ENCODE peak calls at places on chromosomes 4 and X, in seven cellular contexts. One of them, this sample, is unnamed. For H3K9me3, the result is how much of the 10 kb centered on the place peaks cover.

GRCh38 chrX:154040307-154040756 is 20.6 kb upstream of the IRAK1 start:
- DNase-seq in ovary: no peak
- DNase-seq in right lobe of liver: no peak
- DNase-seq in upper lobe of left lung: no peak
- DNase-seq in uterus: no peak
- DNase-seq in IMR-90: peak
- DNase-seq in heart left ventricle: no peak
- DNase-seq in this sample: no peak

GRCh38 chr4:1400191-1400805 is 5.9 kb downstream of the NKX1-1 start:
- DNase-seq in ovary: peak
- DNase-seq in right lobe of liver: peak
- DNase-seq in upper lobe of left lung: no peak
- DNase-seq in uterus: no peak
- DNase-seq in IMR-90: no peak
- DNase-seq in heart left ventricle: peak
- DNase-seq in this sample: peak

GRCh38 chrX:153153516-153153915 is 25.6 kb upstream of the MAGEA1 start:
- DNase-seq in ovary: no peak
- DNase-seq in right lobe of liver: no peak
- DNase-seq in upper lobe of left lung: no peak
- DNase-seq in uterus: no peak
- DNase-seq in IMR-90: no peak
- DNase-seq in heart left ventricle: no peak
- DNase-seq in this sample: no peak

GRCh38 chr4:174120446-174121142 is 162.9 kb downstream of the FBXO8 start:
- DNase-seq in ovary: peak
- DNase-seq in right lobe of liver: no peak
- DNase-seq in upper lobe of left lung: no peak
- DNase-seq in uterus: peak
- DNase-seq in IMR-90: peak
- DNase-seq in heart left ventricle: peak
- DNase-seq in this sample: peak

GRCh38 chrX:153922932-153923857 is 2.9 kb downstream of the ARHGAP4 start:
- DNase-seq in ovary: peak
- DNase-seq in right lobe of liver: peak
- DNase-seq in upper lobe of left lung: peak
- DNase-seq in uterus: peak
- DNase-seq in IMR-90: peak
- DNase-seq in heart left ventricle: peak
- DNase-seq in this sample: peak

GRCh38 chrX:115344885-115345653 is 55.6 kb downstream of the LUZP4 start:
- DNase-seq in ovary: peak
- DNase-seq in right lobe of liver: peak
- DNase-seq in upper lobe of left lung: peak
- DNase-seq in uterus: peak
- DNase-seq in IMR-90: peak
- DNase-seq in heart left ventricle: peak
- DNase-seq in this sample: peak

GRCh38 chr4:144818136-144818535 is 172.2 kb downstream of the HHIP start:
- DNase-seq in ovary: no peak
- DNase-seq in right lobe of liver: no peak
- DNase-seq in upper lobe of left lung: no peak
- DNase-seq in uterus: no peak
- DNase-seq in IMR-90: no peak
- DNase-seq in heart left ventricle: no peak
- DNase-seq in this sample: no peak

GRCh38 chrX:131752493-131753198 is 208.8 kb downstream of the OR13H1 start:
- DNase-seq in ovary: peak
- DNase-seq in right lobe of liver: peak
- DNase-seq in upper lobe of left lung: peak
- DNase-seq in uterus: peak
- DNase-seq in IMR-90: peak
- DNase-seq in heart left ventricle: no peak
- DNase-seq in this sample: no peak

GRCh38 chr4:132316738-132317137 is 832.4 kb upstream of the PCDH10 start:
- DNase-seq in ovary: no peak
- DNase-seq in right lobe of liver: no peak
- DNase-seq in upper lobe of left lung: no peak
- DNase-seq in uterus: no peak
- DNase-seq in IMR-90: no peak
- DNase-seq in heart left ventricle: no peak
- DNase-seq in this sample: no peak

GRCh38 chrX:47610506-47610905 is 9.2 kb downstream of the SYN1 start:
- DNase-seq in ovary: no peak
- DNase-seq in right lobe of liver: no peak
- DNase-seq in upper lobe of left lung: no peak
- DNase-seq in uterus: no peak
- DNase-seq in IMR-90: no peak
- DNase-seq in heart left ventricle: no peak
- DNase-seq in this sample: no peak

GRCh38 chr4:143643399-143643798 is 57.1 kb downstream of the FREM3 start:
- DNase-seq in ovary: no peak
- DNase-seq in right lobe of liver: no peak
- DNase-seq in upper lobe of left lung: no peak
- DNase-seq in uterus: no peak
- DNase-seq in IMR-90: no peak
- DNase-seq in heart left ventricle: no peak
- DNase-seq in this sample: no peak

GRCh38 chr4:170007113-170007512 is 19.1 kb downstream of the MFAP3L start:
- DNase-seq in ovary: no peak
- DNase-seq in right lobe of liver: no peak
- DNase-seq in upper lobe of left lung: no peak
- DNase-seq in uterus: no peak
- DNase-seq in IMR-90: no peak
- DNase-seq in heart left ventricle: no peak
- DNase-seq in this sample: no peak

GRCh38 chr4:46254788-46255187 is 130.9 kb upstream of the GABRG1 start:
- DNase-seq in ovary: no peak
- DNase-seq in right lobe of liver: no peak
- DNase-seq in upper lobe of left lung: no peak
- DNase-seq in uterus: no peak
- DNase-seq in IMR-90: peak
- DNase-seq in heart left ventricle: no peak
- DNase-seq in this sample: no peak

GRCh38 chr4:16969696-16970135 is 71.3 kb upstream of the LDB2 start:
- DNase-seq in ovary: no peak
- DNase-seq in right lobe of liver: no peak
- DNase-seq in upper lobe of left lung: no peak
- DNase-seq in uterus: peak
- DNase-seq in IMR-90: peak
- DNase-seq in heart left ventricle: no peak
- DNase-seq in this sample: peak

GRCh38 chrX:7904557-7904956 is 22.7 kb downstream of the PNPLA4 start:
- DNase-seq in ovary: no peak
- DNase-seq in right lobe of liver: no peak
- DNase-seq in upper lobe of left lung: no peak
- DNase-seq in uterus: no peak
- DNase-seq in IMR-90: peak
- DNase-seq in heart left ventricle: no peak
- DNase-seq in this sample: no peak

GRCh38 chr4:38730830-38731646 is 51.8 kb downstream of the TLR10 start:
- DNase-seq in ovary: peak
- DNase-seq in right lobe of liver: peak
- DNase-seq in upper lobe of left lung: peak
- DNase-seq in uterus: peak
- DNase-seq in IMR-90: peak
- DNase-seq in heart left ventricle: peak
- DNase-seq in this sample: peak

GRCh38 chrX:31227250-31227649 is 155.4 kb upstream of the FTHL17 start:
- DNase-seq in ovary: no peak
- DNase-seq in right lobe of liver: no peak
- DNase-seq in upper lobe of left lung: no peak
- DNase-seq in uterus: no peak
- DNase-seq in IMR-90: peak
- DNase-seq in heart left ventricle: no peak
- DNase-seq in this sample: no peak

GRCh38 chr4:119221412-119221811 is 8.9 kb downstream of the USP53 start:
- DNase-seq in ovary: no peak
- DNase-seq in right lobe of liver: no peak
- DNase-seq in upper lobe of left lung: no peak
- DNase-seq in uterus: no peak
- DNase-seq in IMR-90: no peak
- DNase-seq in heart left ventricle: no peak
- DNase-seq in this sample: no peak

GRCh38 chr4:34148322-34148908 is 2095.9 kb downstream of the ARAP2 start:
- DNase-seq in ovary: no peak
- DNase-seq in right lobe of liver: no peak
- DNase-seq in upper lobe of left lung: no peak
- DNase-seq in uterus: no peak
- DNase-seq in IMR-90: no peak
- DNase-seq in heart left ventricle: no peak
- DNase-seq in this sample: no peak

GRCh38 chrX:109826954-109827708 is 94.1 kb upstream of the ACSL4 start:
- DNase-seq in ovary: no peak
- DNase-seq in right lobe of liver: no peak
- DNase-seq in upper lobe of left lung: no peak
- DNase-seq in uterus: no peak
- DNase-seq in IMR-90: peak
- DNase-seq in heart left ventricle: no peak
- DNase-seq in this sample: no peak

GRCh38 chrX:12974217-12974796 is 603 bp upstream of the TMSB4X start:
- DNase-seq in ovary: peak
- DNase-seq in right lobe of liver: peak
- DNase-seq in upper lobe of left lung: peak
- DNase-seq in uterus: peak
- DNase-seq in IMR-90: peak
- DNase-seq in heart left ventricle: peak
- DNase-seq in this sample: peak

GRCh38 chrX:40504801-40505605 is 75.8 kb upstream of the ATP6AP2 start:
- DNase-seq in ovary: no peak
- DNase-seq in right lobe of liver: no peak
- DNase-seq in upper lobe of left lung: no peak
- DNase-seq in uterus: no peak
- DNase-seq in IMR-90: peak
- DNase-seq in heart left ventricle: no peak
- DNase-seq in this sample: no peak

GRCh38 chr4:151862766-151863165 is 102.0 kb upstream of the GATB start:
- DNase-seq in ovary: no peak
- DNase-seq in right lobe of liver: no peak
- DNase-seq in upper lobe of left lung: no peak
- DNase-seq in uterus: no peak
- DNase-seq in IMR-90: peak
- DNase-seq in heart left ventricle: no peak
- DNase-seq in this sample: no peak

GRCh38 chr4:120139392-120139791 is 72.7 kb upstream of the MAD2L1 start:
- DNase-seq in ovary: no peak
- DNase-seq in right lobe of liver: no peak
- DNase-seq in upper lobe of left lung: no peak
- DNase-seq in uterus: no peak
- DNase-seq in IMR-90: peak
- DNase-seq in heart left ventricle: no peak
- DNase-seq in this sample: no peak

GRCh38 chrX:66635360-66635759 is 3.5 kb downstream of the EDA2R start:
- DNase-seq in ovary: no peak
- DNase-seq in right lobe of liver: no peak
- DNase-seq in upper lobe of left lung: no peak
- DNase-seq in uterus: peak
- DNase-seq in IMR-90: peak
- DNase-seq in heart left ventricle: no peak
- DNase-seq in this sample: no peak

GRCh38 chr4:42865572-42866189 is 26.8 kb upstream of the GRXCR1 start:
- DNase-seq in ovary: peak
- DNase-seq in right lobe of liver: no peak
- DNase-seq in upper lobe of left lung: peak
- DNase-seq in uterus: peak
- DNase-seq in IMR-90: peak
- DNase-seq in heart left ventricle: no peak
- DNase-seq in this sample: peak

GRCh38 chr4:36841583-36842326 is 402.8 kb upstream of the NWD2 start:
- DNase-seq in ovary: no peak
- DNase-seq in right lobe of liver: no peak
- DNase-seq in upper lobe of left lung: no peak
- DNase-seq in uterus: no peak
- DNase-seq in IMR-90: no peak
- DNase-seq in heart left ventricle: no peak
- DNase-seq in this sample: no peak

GRCh38 chr4:117010695-117011094 is 74.7 kb downstream of the TRAM1L1 start:
- DNase-seq in ovary: no peak
- DNase-seq in right lobe of liver: no peak
- DNase-seq in upper lobe of left lung: no peak
- DNase-seq in uterus: no peak
- DNase-seq in IMR-90: no peak
- DNase-seq in heart left ventricle: no peak
- DNase-seq in this sample: no peak

GRCh38 chr4:130640583-130640982 is 1544.6 kb downstream of the C4orf33 start:
- DNase-seq in ovary: no peak
- DNase-seq in right lobe of liver: no peak
- DNase-seq in upper lobe of left lung: no peak
- DNase-seq in uterus: no peak
- DNase-seq in IMR-90: no peak
- DNase-seq in heart left ventricle: no peak
- DNase-seq in this sample: no peak

GRCh38 chrX:49100704-49101628 is 21.3 kb upstream of the WDR45 start:
- DNase-seq in ovary: peak
- DNase-seq in right lobe of liver: peak
- DNase-seq in upper lobe of left lung: peak
- DNase-seq in uterus: peak
- DNase-seq in IMR-90: peak
- DNase-seq in heart left ventricle: peak
- DNase-seq in this sample: peak
- TF ChIP-seq POLR2A in ovary: peak
- TF ChIP-seq POLR2A in right lobe of liver: peak
- TF ChIP-seq POLR2A in upper lobe of left lung: no peak
- TF ChIP-seq POLR2A in uterus: peak
- TF ChIP-seq POLR2A in IMR-90: no peak
- TF ChIP-seq POLR2A in heart left ventricle: peak
- TF ChIP-seq POLR2A in this sample: no peak

DNA sequence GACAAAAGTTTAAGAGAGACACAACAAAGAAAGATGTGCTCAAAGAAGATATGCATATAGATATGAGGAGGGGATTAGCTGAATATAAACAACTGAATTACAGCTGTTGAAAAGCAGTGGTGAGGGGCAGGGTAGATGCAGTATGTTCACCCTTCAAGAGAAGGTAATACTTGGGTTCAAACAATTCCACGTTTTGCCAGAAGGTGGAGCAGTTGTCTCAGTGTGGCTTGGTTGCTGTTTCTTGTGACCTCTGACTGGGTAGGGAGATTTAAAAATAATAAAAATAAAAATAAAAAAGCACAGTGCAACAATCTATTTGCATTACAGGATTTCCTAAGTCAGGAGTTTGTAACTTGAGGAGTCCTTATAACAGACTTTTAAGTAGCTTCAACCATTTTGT is 23.3 kb downstream of the PHOX2B start:
- DNase-seq in ovary: no peak
- DNase-seq in right lobe of liver: no peak
- DNase-seq in upper lobe of left lung: no peak
- DNase-seq in uterus: no peak
- DNase-seq in IMR-90: no peak
- DNase-seq in heart left ventricle: no peak
- DNase-seq in this sample: peak
- TF ChIP-seq CTCF in ovary: no peak
- TF ChIP-seq CTCF in right lobe of liver: peak
- TF ChIP-seq CTCF in upper lobe of left lung: no peak
- TF ChIP-seq CTCF in uterus: no peak
- TF ChIP-seq CTCF in IMR-90: no peak
- TF ChIP-seq CTCF in heart left ventricle: no peak
- TF ChIP-seq CTCF in this sample: no peak

GRCh38 chr4:132483-132882 is 8.2 kb downstream of the ZNF718 start:
- DNase-seq in ovary: no peak
- DNase-seq in right lobe of liver: no peak
- DNase-seq in upper lobe of left lung: no peak
- DNase-seq in uterus: no peak
- DNase-seq in IMR-90: no peak
- DNase-seq in heart left ventricle: no peak
- DNase-seq in this sample: no peak
- H3K9me3 ChIP-seq in ovary: under half
- H3K9me3 ChIP-seq in right lobe of liver: under half
- H3K9me3 ChIP-seq in upper lobe of left lung: half or more
- H3K9me3 ChIP-seq in uterus: under half
- H3K9me3 ChIP-seq in IMR-90: under half
- H3K9me3 ChIP-seq in heart left ventricle: under half
- H3K9me3 ChIP-seq in this sample: under half

GRCh38 chrX:1561164-1561563 is 24.2 kb upstream of the P2RY8 start:
- DNase-seq in ovary: no peak
- DNase-seq in right lobe of liver: no peak
- DNase-seq in upper lobe of left lung: no peak
- DNase-seq in uterus: no peak
- DNase-seq in IMR-90: no peak
- DNase-seq in heart left ventricle: no peak
- DNase-seq in this sample: no peak
- TF ChIP-seq POLR2A in ovary: no peak
- TF ChIP-seq POLR2A in right lobe of liver: no peak
- TF ChIP-seq POLR2A in upper lobe of left lung: no peak
- TF ChIP-seq POLR2A in uterus: no peak
- TF ChIP-seq POLR2A in IMR-90: no peak
- TF ChIP-seq POLR2A in heart left ventricle: no peak
- TF ChIP-seq POLR2A in this sample: no peak

This sample was measured in testis.